ENCODE peak calls at places on chromosomes 2 and 18, in seven cellular contexts. O is NCI-H1092; Q is ecto neural progenitor cell; H is fibroblast of lung; V is activated CD8-positive, alpha-beta memory T cell treated with anti-CD3 and anti-CD28 coated beads for 48 hours; B is GM04504; J is naive thymus-derived CD8-positive, alpha-beta T cell. E is an unnamed sample.

GRCh38 chr2:74373189-74373588 is 6.9 kb downstream of the DCTN1 start:
- DNase-seq in V (no peak), B (no peak), Q (no peak), O (no peak), J (no peak), H (no peak), E (peak)

GRCh38 chr2:229870903-229871650 is 50.7 kb downstream of the TRIP12 start:
- DNase-seq in V (no peak), B (no peak), O (no peak), J (no peak), H (no peak), Q (no peak), E (no peak)

GRCh38 chr2:28593356-28593755 is 97.5 kb downstream of the PLB1 start:
- DNase-seq in O (no peak), J (no peak), H (no peak), B (no peak), V (no peak), Q (no peak), E (no peak)

GRCh38 chr2:160695402-160696060 is 201.9 kb upstream of the RBMS1 start:
- DNase-seq in O (no peak), J (no peak), B (no peak), H (peak), V (no peak), Q (no peak), E (peak)

GRCh38 chr18:79062806-79063205 is 6.4 kb upstream of the ATP9B start:
- DNase-seq in Q (no peak), O (no peak), J (no peak), V (no peak), H (no peak), B (no peak), E (no peak)

GRCh38 chr2:214810670-214811069 is 1.2 kb upstream of the BARD1 start:
- DNase-seq in B (no peak), Q (no peak), H (peak), V (no peak), J (peak), O (no peak), E (no peak)

GRCh38 chr18:12336251-12336650 is 28.2 kb downstream of the TUBB6 start:
- DNase-seq in V (no peak), H (no peak), B (no peak), Q (no peak), J (no peak), O (no peak), E (no peak)

GRCh38 chr18:76472811-76473210 is 22.2 kb downstream of the ZNF516 start:
- DNase-seq in B (no peak), H (no peak), O (no peak), V (no peak), J (no peak), Q (no peak), E (no peak)

GRCh38 chr2:179965291-179965690 is 41.8 kb downstream of the CWC22 start:
- DNase-seq in Q (no peak), J (no peak), H (no peak), O (no peak), V (no peak), B (no peak), E (no peak)

GRCh38 chr2:163551974-163552373 is 183.8 kb downstream of the FIGN start:
- DNase-seq in B (peak), V (no peak), Q (no peak), H (no peak), J (no peak), O (no peak), E (peak)

GRCh38 chr2:62309465-62310091 is 113.7 kb downstream of the B3GNT2 start:
- DNase-seq in H (no peak), B (no peak), O (no peak), J (peak), Q (no peak), V (no peak), E (no peak)

GRCh38 chr2:24793752-24794477 is 690 bp downstream of the CENPO start:
- DNase-seq in H (peak), B (peak), O (peak), V (no peak), J (no peak), Q (no peak), E (peak)

GRCh38 chr18:46174317-46175039 is 70.3 kb downstream of the HAUS1 start:
- DNase-seq in Q (peak), J (peak), B (no peak), V (no peak), H (peak), O (peak), E (peak)

GRCh38 chr2:215793747-215794595 is 219.4 kb downstream of the MREG start:
- DNase-seq in H (peak), Q (no peak), J (no peak), B (peak), O (no peak), V (no peak), E (peak)

GRCh38 chr18:8478166-8478967 is 130.9 kb upstream of the RAB12 start:
- DNase-seq in B (peak), V (peak), Q (peak), J (peak), H (peak), O (peak), E (peak)

GRCh38 chr2:64636105-64636873 is 17.4 kb downstream of the SERTAD2 start:
- DNase-seq in O (no peak), J (no peak), H (no peak), Q (no peak), B (no peak), V (no peak), E (no peak)

GRCh38 chr2:110688594-110689091 is 10.8 kb upstream of the BUB1 start:
- DNase-seq in B (no peak), Q (no peak), J (no peak), H (no peak), O (no peak), V (no peak), E (no peak)

GRCh38 chr18:48733854-48734253 is 195.0 kb downstream of the CTIF start:
- DNase-seq in Q (no peak), J (no peak), V (no peak), H (no peak), O (no peak), B (no peak), E (no peak)

GRCh38 chr2:24515335-24515734 is 24.3 kb downstream of the NCOA1 start:
- DNase-seq in O (no peak), J (no peak), H (no peak), V (no peak), Q (no peak), B (no peak), E (no peak)

GRCh38 chr2:233835230-233836186 is 18.8 kb downstream of the HJURP start:
- DNase-seq in J (no peak), B (no peak), V (no peak), H (no peak), Q (no peak), O (no peak), E (no peak)

GRCh38 chr2:191376981-191377629 is 131.9 kb downstream of the MYO1B start:
- DNase-seq in B (peak), J (no peak), H (peak), O (no peak), V (no peak), Q (no peak), E (peak)

GRCh38 chr2:37415128-37415817 is 70.8 kb downstream of the QPCT start:
- DNase-seq in Q (no peak), H (peak), O (no peak), B (peak), J (no peak), V (no peak), E (peak)

GRCh38 chr18:50143295-50143694 is 51.7 kb downstream of the MYO5B start:
- DNase-seq in H (no peak), V (no peak), O (no peak), Q (no peak), B (no peak), J (no peak), E (no peak)

GRCh38 chr2:65232636-65233035 is 5.0 kb downstream of the ACTR2 start:
- DNase-seq in Q (no peak), V (no peak), J (no peak), B (no peak), H (peak), O (no peak), E (peak)

GRCh38 chr2:173048901-173049661 is 26.6 kb upstream of the MAP3K20 start:
- DNase-seq in J (no peak), O (no peak), B (peak), V (peak), H (peak), Q (no peak), E (peak)

GRCh38 chr2:48377646-48378045 is 152.3 kb upstream of the STON1 start:
- DNase-seq in J (no peak), H (no peak), Q (no peak), B (no peak), V (no peak), O (no peak), E (no peak)

GRCh38 chr2:189350515-189351209 is 90.6 kb upstream of the WDR75 start:
- DNase-seq in J (no peak), Q (no peak), B (peak), O (no peak), H (peak), V (no peak), E (peak)

GRCh38 chr2:45009928-45010705 is 865 bp upstream of the SIX2 start:
- DNase-seq in B (no peak), O (no peak), V (no peak), H (peak), J (no peak), Q (peak), E (peak)

GRCh38 chr2:221571391-221572179 is 519 bp downstream of the EPHA4 start:
- DNase-seq in Q (peak), H (peak), V (no peak), B (no peak), O (no peak), J (peak), E (peak)

GRCh38 chr18:9901377-9901776 is 12.4 kb upstream of the VAPA start:
- DNase-seq in O (no peak), J (no peak), Q (no peak), H (no peak), V (no peak), B (no peak), E (no peak)

GRCh38 chr2:159146930-159147666 is 139.4 kb downstream of the WDSUB1 start:
- DNase-seq in J (no peak), Q (no peak), H (no peak), O (peak), V (no peak), B (no peak), E (no peak)

GRCh38 chr2:59383473-59383872 is 1142.3 kb upstream of the FANCL start:
- DNase-seq in B (no peak), Q (no peak), O (peak), J (no peak), V (no peak), H (no peak), E (no peak)

GRCh38 chr2:163252199-163252598 is 413.6 kb upstream of the KCNH7 start:
- DNase-seq in O (no peak), H (no peak), Q (no peak), V (no peak), B (no peak), J (no peak), E (no peak)

GRCh38 chr2:118720866-118721265 is 126.6 kb downstream of the EN1 start:
- DNase-seq in Q (no peak), H (no peak), O (no peak), J (no peak), B (no peak), V (no peak), E (no peak)

GRCh38 chr2:147909178-147909577 is 64.3 kb downstream of the ACVR2A start:
- DNase-seq in V (no peak), Q (no peak), H (no peak), O (no peak), J (no peak), B (no peak), E (no peak)

GRCh38 chr18:70337139-70337972 is 48.5 kb downstream of the SOCS6 start:
- DNase-seq in B (peak), J (no peak), V (no peak), Q (no peak), O (no peak), H (peak), E (peak)

GRCh38 chr2:29847901-29848300 is 73.5 kb downstream of the ALK start:
- DNase-seq in H (no peak), B (no peak), Q (no peak), V (no peak), J (no peak), O (no peak), E (no peak)

GRCh38 chr2:66434679-66435548 is at the start of gene MEIS1:
- DNase-seq in O (peak), J (no peak), H (peak), B (peak), V (no peak), Q (peak), E (peak)